ENCODE peak calls at places on chromosomes 5 and 9, in five cellular contexts. E is HepG2, X is uterus, K is OCI-LY7, O is neural progenitor cell. I is an unnamed sample.

GRCh38 chr9:98323051-98323830 is 67.8 kb upstream of the TBC1D2 start:
- DNase-seq in O (no peak), K (no peak), X (no peak), E (no peak), I (no peak)

GRCh38 chr9:33628865-33629410 is 104.9 kb downstream of the ANKRD18B start:
- DNase-seq in X (no peak), E (no peak), K (no peak), O (no peak), I (no peak)

GRCh38 chr9:35689601-35690446 is at the start of gene TPM2:
- DNase-seq in O (peak), X (peak), E (no peak), K (no peak), I (peak)

GRCh38 chr9:76333964-76334363 is 60.3 kb downstream of the RFK start:
- DNase-seq in E (no peak), X (no peak), K (no peak), O (no peak), I (no peak)

GRCh38 chr9:124320062-124320973 is 62.6 kb downstream of the NEK6 start:
- DNase-seq in X (peak), O (peak), K (peak), E (peak), I (peak)

GRCh38 chr9:128713411-128713780 is 10.5 kb downstream of the ZDHHC12 start:
- DNase-seq in O (no peak), X (no peak), E (no peak), K (no peak), I (no peak)

GRCh38 chr5:40675396-40676133 is 4.2 kb upstream of the PTGER4 start:
- DNase-seq in O (no peak), X (no peak), K (no peak), E (no peak), I (no peak)

GRCh38 chr9:136659861-136660784 is 2.6 kb upstream of the EGFL7 start:
- DNase-seq in E (no peak), O (no peak), K (no peak), X (no peak), I (peak)

GRCh38 chr9:8437878-8438277 is 638.3 kb upstream of the DMAC1 start:
- DNase-seq in X (no peak), K (no peak), E (no peak), O (no peak), I (no peak)

GRCh38 chr5:9653811-9654210 is 23.7 kb upstream of the TAS2R1 start:
- DNase-seq in E (no peak), X (no peak), O (no peak), K (no peak), I (peak)

GRCh38 chr5:146188358-146188757 is 5.9 kb upstream of the LARS1 start:
- DNase-seq in O (no peak), E (no peak), K (no peak), X (no peak), I (no peak)

GRCh38 chr5:74279244-74279643 is 361.3 kb downstream of the ENC1 start:
- DNase-seq in O (no peak), X (no peak), E (no peak), K (no peak), I (no peak)

GRCh38 chr5:163115011-163115410 is 322.4 kb upstream of the CCNG1 start:
- DNase-seq in K (no peak), E (no peak), X (no peak), O (no peak), I (no peak)

GRCh38 chr9:115757461-115757860 is 396.1 kb upstream of the PAPPA start:
- DNase-seq in X (no peak), O (no peak), K (no peak), E (no peak), I (no peak)

GRCh38 chr5:139294372-139295165 is 1.0 kb downstream of the MATR3 start:
- DNase-seq in O (peak), K (peak), E (peak), X (peak), I (peak)

GRCh38 chr5:139296198-139296597 is 2.7 kb downstream of the MATR3 start:
- DNase-seq in K (no peak), O (no peak), E (no peak), X (no peak), I (no peak)

GRCh38 chr5:139296862-139297326 is 3.4 kb downstream of the MATR3 start:
- DNase-seq in E (no peak), O (peak), X (no peak), K (no peak), I (no peak)

GRCh38 chr5:139297439-139298133 is 4.0 kb downstream of the MATR3 start:
- DNase-seq in X (no peak), O (no peak), K (no peak), E (no peak), I (no peak)

GRCh38 chr5:139295692-139296091 is 2.2 kb downstream of the MATR3 start:
- DNase-seq in X (no peak), O (peak), E (no peak), K (no peak), I (no peak)
- H3K27ac ChIP-seq in X (peak), O (peak), E (peak), K (no peak), I (no peak)

GRCh38 chr5:91243286-91243685 is 139.8 kb downstream of the ARRDC3 start:
- DNase-seq in O (no peak), E (no peak), K (no peak), X (no peak), I (no peak)

GRCh38 chr5:91245074-91245452 is 138.1 kb downstream of the ARRDC3 start:
- DNase-seq in E (no peak), X (no peak), K (no peak), O (no peak), I (no peak)

GRCh38 chr5:91244380-91245073 is 138.6 kb downstream of the ARRDC3 start:
- DNase-seq in O (no peak), X (no peak), K (no peak), E (no peak), I (no peak)

GRCh38 chr5:91243859-91244258 is 139.3 kb downstream of the ARRDC3 start:
- DNase-seq in K (no peak), E (no peak), O (no peak), X (no peak), I (no peak)

DNA sequence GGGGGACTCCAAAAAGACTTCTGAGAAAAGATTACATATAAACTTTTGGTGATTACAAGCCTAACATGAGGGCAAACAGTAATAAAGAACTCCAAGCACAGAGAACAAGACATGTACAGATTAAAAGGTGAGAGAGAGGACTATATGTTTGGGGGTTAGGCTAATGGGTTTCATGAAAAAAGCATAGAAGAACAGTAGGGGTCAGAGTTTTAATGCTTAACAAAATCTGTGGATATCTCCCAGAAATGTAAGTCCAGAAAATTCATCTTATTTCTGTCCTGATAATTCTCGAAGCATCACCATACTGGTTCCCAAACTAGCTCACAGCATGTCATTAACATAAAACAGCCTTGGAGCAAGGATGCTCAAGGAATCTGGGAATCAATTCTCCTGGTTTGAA is 137.2 kb downstream of the ARRDC3 start:
- DNase-seq in O (no peak), E (no peak), K (no peak), X (no peak), I (no peak)
- TF ChIP-seq CTCF in O (no peak), E (no peak), K (peak), X (no peak), I (no peak)

GRCh38 chr5:139642213-139642612 is 5.9 kb upstream of the CXXC5 start:
- DNase-seq in X (no peak), O (no peak), K (no peak), E (no peak), I (peak)

GRCh38 chr5:139644001-139644456 is 4.1 kb upstream of the CXXC5 start:
- DNase-seq in E (no peak), O (no peak), X (no peak), K (no peak), I (no peak)

GRCh38 chr5:139644646-139645494 is 3.3 kb upstream of the CXXC5 start:
- DNase-seq in X (no peak), O (no peak), E (no peak), K (no peak), I (no peak)

GRCh38 chr5:139641116-139642080 is 6.8 kb upstream of the CXXC5 start:
- DNase-seq in K (no peak), O (no peak), X (no peak), E (no peak), I (no peak)

DNA sequence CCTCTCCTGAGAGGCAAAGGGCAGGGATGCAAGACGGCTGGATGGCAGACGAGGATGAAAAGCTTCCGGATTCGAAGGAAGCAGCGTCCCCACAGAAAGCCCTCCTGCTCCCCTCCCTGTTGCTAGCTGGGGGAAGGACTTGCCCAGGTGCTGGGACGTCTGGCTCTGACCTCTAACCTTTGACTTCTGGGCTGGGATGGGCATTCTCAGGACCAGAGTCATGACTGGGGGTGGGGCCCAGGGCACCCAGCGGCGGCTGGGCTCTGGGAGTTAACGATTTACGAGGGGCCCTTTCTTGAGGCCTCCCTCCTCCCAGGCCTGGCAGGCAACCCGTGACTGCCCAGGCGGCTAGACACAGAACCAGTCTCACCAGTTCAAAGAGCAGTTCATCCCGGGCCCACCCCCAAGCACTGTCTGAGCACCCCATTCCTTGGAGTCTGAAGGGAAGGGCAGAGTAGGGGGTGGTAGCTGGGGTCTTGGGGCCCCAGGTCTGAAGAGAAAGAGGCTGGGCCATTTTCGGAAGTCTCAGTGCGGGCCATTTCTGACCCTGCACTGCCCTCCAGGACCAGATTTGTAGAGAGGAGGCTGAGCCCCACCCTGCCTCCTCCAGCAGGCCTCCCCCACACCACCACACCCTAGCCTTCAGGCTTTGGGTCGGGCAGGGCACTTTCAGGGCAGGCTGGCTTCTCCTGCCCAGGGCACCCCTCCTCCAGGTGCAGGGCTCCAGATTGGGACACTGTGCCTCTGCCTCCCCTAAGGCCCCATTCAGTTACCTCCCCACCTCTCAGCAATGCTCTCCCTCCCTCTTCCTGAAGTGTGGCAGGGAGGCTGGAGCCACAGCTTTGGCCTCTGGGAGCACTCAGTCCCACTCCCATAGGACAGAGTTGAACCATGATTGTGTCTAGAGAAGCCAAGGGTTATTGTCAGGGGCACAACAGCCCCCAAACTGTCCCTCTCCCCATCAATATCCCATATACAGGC is 5.0 kb upstream of the CXXC5 start:
- DNase-seq in X (no peak), O (no peak), E (peak), K (no peak), I (no peak)
- H3K27ac ChIP-seq in X (no peak), O (no peak), E (peak), K (no peak), I (no peak)

DNA sequence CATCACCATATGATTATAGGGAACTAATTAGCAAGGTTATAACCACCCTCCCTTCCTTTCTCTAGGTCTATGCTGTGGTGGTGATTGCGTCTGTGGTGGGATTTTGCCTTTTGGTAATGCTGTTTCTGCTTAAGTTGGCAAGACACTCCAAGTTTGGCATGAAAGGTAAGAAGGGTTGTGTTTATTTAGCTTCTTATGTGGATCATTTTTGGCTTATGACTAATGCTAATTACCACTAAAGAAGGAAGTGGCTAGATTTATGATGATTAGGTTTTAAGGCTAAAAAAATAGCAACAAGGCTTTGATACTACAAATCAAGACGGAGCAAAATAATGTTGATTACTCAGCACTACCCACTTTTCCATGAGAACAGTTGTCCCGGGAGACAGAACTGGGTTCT is 82.4 kb downstream of the NTRK2 start:
- DNase-seq in E (no peak), O (no peak), X (no peak), K (no peak), I (no peak)
- TF ChIP-seq CTCF in E (no peak), O (no peak), X (no peak), K (no peak), I (no peak)

GRCh38 chr9:132833451-132834130 is 44.5 kb downstream of the AK8 start:
- DNase-seq in O (no peak), X (no peak), E (no peak), K (no peak), I (no peak)
- H3K27ac ChIP-seq in O (no peak), X (no peak), E (no peak), K (no peak), I (no peak)

DNA sequence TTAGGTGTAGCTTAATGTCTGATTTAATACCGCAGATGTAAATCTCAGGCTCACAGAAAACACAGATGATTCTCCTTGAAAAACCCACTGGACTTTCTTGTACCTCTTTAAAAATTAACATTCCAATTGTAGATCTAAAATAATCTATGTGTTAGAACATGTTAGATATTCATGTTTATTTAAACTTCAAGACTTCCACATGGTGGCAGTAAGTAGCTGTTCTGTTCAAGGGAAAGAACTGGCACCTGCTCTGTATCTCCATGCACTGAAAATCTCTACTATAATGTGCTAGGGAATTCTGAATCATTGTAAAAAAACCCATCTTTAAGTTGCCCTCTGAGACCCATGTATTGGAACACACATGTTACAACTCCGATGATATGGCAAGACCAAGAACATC is 366.9 kb downstream of the DMRTA1 start:
- DNase-seq in K (peak), X (no peak), E (peak), O (peak), I (no peak)
- TF ChIP-seq CTCF in K (peak), X (no peak), E (no peak), O (peak), I (peak)

GRCh38 chr5:96778409-96778808 is 29.3 kb downstream of the ERAP1 start:
- DNase-seq in X (no peak), E (no peak), K (no peak), O (no peak), I (no peak)

GRCh38 chr5:96783326-96783725 is 24.4 kb downstream of the ERAP1 start:
- DNase-seq in O (no peak), X (no peak), K (no peak), E (no peak), I (no peak)

GRCh38 chr5:96781031-96781733 is 26.6 kb downstream of the ERAP1 start:
- DNase-seq in E (no peak), K (no peak), X (no peak), O (no peak), I (no peak)

GRCh38 chr5:96780626-96781025 is 27.1 kb downstream of the ERAP1 start:
- DNase-seq in O (no peak), K (no peak), E (no peak), X (no peak), I (no peak)

DNA sequence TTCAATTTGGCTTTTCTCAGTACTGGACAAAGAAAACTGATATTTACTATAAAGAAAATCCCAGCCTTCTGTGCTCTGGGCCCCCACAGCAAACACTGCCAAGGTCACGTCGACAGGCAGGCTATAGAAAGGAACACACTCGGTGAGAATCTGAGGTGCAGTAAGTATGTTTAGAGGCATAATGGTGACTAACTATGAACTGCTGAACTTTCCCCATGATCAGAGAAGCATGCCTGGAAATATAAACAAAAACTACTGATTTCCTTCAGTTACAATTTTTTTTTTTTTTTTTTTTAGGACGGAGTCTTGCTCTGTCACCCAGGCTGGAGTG is 26.0 kb downstream of the ERAP1 start:
- DNase-seq in X (no peak), O (no peak), K (no peak), E (peak), I (no peak)
- H3K27ac ChIP-seq in X (no peak), O (no peak), K (no peak), E (peak), I (no peak)